ENCODE peak calls at places on chromosomes 13 and 19, in six cellular contexts. A is right cardiac atrium, M is T47D, L is SK-MEL-5, Y is brain microvascular endothelial cell, K is HTR-8/SVneo. V is an unnamed sample.

GRCh38 chr19:40933025-40933424 is 51.0 kb upstream of the CYP2A7 start:
- DNase-seq in A (no peak), M (no peak), L (peak), Y (no peak), K (no peak), V (no peak)

GRCh38 chr13:67048084-67048792 is 181.9 kb downstream of the PCDH9 start:
- DNase-seq in A (no peak), M (no peak), L (no peak), Y (peak), K (no peak), V (no peak)

GRCh38 chr19:42658148-42658547 is 63.4 kb upstream of the CEACAM8 start:
- DNase-seq in A (no peak), M (no peak), L (no peak), Y (no peak), K (no peak), V (no peak)

GRCh38 chr13:50275392-50276063 is 260.3 kb downstream of the KCNRG start:
- DNase-seq in A (no peak), M (peak), L (no peak), Y (no peak), K (no peak), V (no peak)

GRCh38 chr13:21637296-21637695 is 33.3 kb upstream of the MICU2 start:
- DNase-seq in A (no peak), M (no peak), L (no peak), Y (peak), K (peak), V (peak)

GRCh38 chr19:33039108-33039599 is 25.5 kb downstream of the RHPN2 start:
- DNase-seq in A (no peak), M (no peak), L (no peak), Y (no peak), K (no peak), V (no peak)

GRCh38 chr13:33089311-33089710 is 73.1 kb downstream of the KL start:
- DNase-seq in A (no peak), M (no peak), L (no peak), Y (no peak), K (no peak), V (no peak)

GRCh38 chr19:1904385-1905070 is 671 bp upstream of the ADAT3 start:
- DNase-seq in A (no peak), M (no peak), L (no peak), Y (no peak), K (no peak), V (no peak)

GRCh38 chr13:113112893-113113845 is 7.6 kb downstream of the F7 start:
- DNase-seq in A (no peak), M (no peak), L (no peak), Y (no peak), K (no peak), V (peak)

GRCh38 chr19:40294560-40294959 is 9.4 kb upstream of the AKT2 start:
- DNase-seq in A (no peak), M (no peak), L (no peak), Y (no peak), K (no peak), V (no peak)

GRCh38 chr19:53971608-53972007 is 8.9 kb downstream of the CACNG8 start:
- DNase-seq in A (peak), M (no peak), L (no peak), Y (no peak), K (no peak), V (no peak)

GRCh38 chr19:7981661-7982060 is 23.8 kb downstream of the ELAVL1 start:
- DNase-seq in A (no peak), M (no peak), L (no peak), Y (no peak), K (no peak), V (peak)

GRCh38 chr13:30216111-30216510 is 91.2 kb downstream of the KATNAL1 start:
- DNase-seq in A (no peak), M (no peak), L (peak), Y (peak), K (no peak), V (no peak)

GRCh38 chr19:41261474-41262190 is 2.5 kb upstream of the HNRNPUL1 start:
- DNase-seq in A (no peak), M (no peak), L (no peak), Y (no peak), K (no peak), V (no peak)

GRCh38 chr13:76474356-76474755 is 411.8 kb downstream of the KCTD12 start:
- DNase-seq in A (no peak), M (no peak), L (no peak), Y (no peak), K (no peak), V (no peak)

GRCh38 chr13:99803141-99803540 is 168.4 kb downstream of the ZIC5 start:
- DNase-seq in A (no peak), M (no peak), L (peak), Y (no peak), K (no peak), V (no peak)

GRCh38 chr19:1261863-1262686 is 7.1 kb upstream of the CIRBP start:
- DNase-seq in A (peak), M (peak), L (no peak), Y (no peak), K (no peak), V (peak)